ENCODE peak calls at places on chromosomes 1 and 21, in four cellular contexts. V is globus pallidus; O is MV-4-11; Y is activated CD4-positive, alpha-beta T cell treated with anti-CD3 and anti-CD28 coated beads, Interleukin-2, amount 50 U/mL, for 1 hour. C is an unnamed sample.

GRCh38 chr21:44517175-44517899 is 22.7 kb downstream of the KRTAP10-1 start:
- DNase-seq in V (no peak), O (no peak), Y (no peak), C (peak)

GRCh38 chr1:154220970-154221814 is 437 bp downstream of the UBAP2L start:
- DNase-seq in V (peak), O (no peak), Y (peak), C (peak)

GRCh38 chr1:173112129-173112528 is 61.4 kb upstream of the TNFSF18 start:
- DNase-seq in V (peak), O (peak), Y (no peak), C (no peak)

GRCh38 chr1:175192111-175192629 is 406 bp downstream of the KIAA0040 start:
- DNase-seq in V (no peak), O (peak), Y (peak), C (no peak)

GRCh38 chr1:168110896-168111545 is 25.7 kb downstream of the GPR161 start:
- DNase-seq in V (no peak), O (peak), Y (no peak), C (no peak)

GRCh38 chr1:74785944-74786343 is 53.0 kb downstream of the TYW3 start:
- DNase-seq in V (no peak), O (no peak), Y (no peak), C (no peak)

GRCh38 chr1:228735871-228736586 is 750 bp downstream of the RHOU start:
- DNase-seq in V (peak), O (peak), Y (peak), C (peak)

GRCh38 chr1:197776348-197777082 is 1.2 kb upstream of the DENND1B start:
- DNase-seq in V (no peak), O (peak), Y (peak), C (no peak)

GRCh38 chr21:14086553-14086952 is 124.2 kb downstream of the LIPI start:
- DNase-seq in V (no peak), O (no peak), Y (no peak), C (no peak)

GRCh38 chr1:170618418-170618817 is 45.5 kb upstream of the PRRX1 start:
- DNase-seq in V (no peak), O (no peak), Y (no peak), C (no peak)

GRCh38 chr1:26555550-26555981 is 26.0 kb downstream of the RPS6KA1 start:
- DNase-seq in V (peak), O (peak), Y (no peak), C (no peak)

GRCh38 chr1:230641346-230641745 is 935 bp upstream of the COG2 start:
- DNase-seq in V (no peak), O (peak), Y (no peak), C (no peak)

GRCh38 chr21:31673513-31673912 is 14.0 kb downstream of the SOD1 start:
- DNase-seq in V (no peak), O (no peak), Y (no peak), C (no peak)

GRCh38 chr1:91842563-91842962 is 43.4 kb downstream of the TGFBR3 start:
- DNase-seq in V (no peak), O (no peak), Y (no peak), C (no peak)

C was measured in HTR-8/SVneo.